ENCODE peak calls at places on chromosomes 11 and 22, in five cellular contexts. N is PC-3, V is cardiac fibroblast, Q is A549, S is brain microvascular endothelial cell. C is an unnamed sample.

GRCh38 chr11:126284829-126285228 is 1.9 kb downstream of the TIRAP start:
- DNase-seq in N (peak), V (peak), Q (peak), S (peak), C (peak)

GRCh38 chr11:1005913-1006312 is 30.6 kb downstream of the MUC6 start:
- DNase-seq in N (no peak), V (no peak), Q (no peak), S (no peak), C (peak)

GRCh38 chr11:117328414-117329010 is 858 bp downstream of the CEP164 start:
- DNase-seq in N (peak), V (peak), Q (no peak), S (peak), C (peak)

GRCh38 chr11:86671386-86672006 is 920 bp downstream of the ME3 start:
- DNase-seq in N (peak), V (peak), Q (peak), S (no peak), C (peak)

GRCh38 chr11:27456140-27456801 is 16.3 kb downstream of the LGR4 start:
- DNase-seq in N (peak), V (peak), Q (no peak), S (no peak), C (peak)

GRCh38 chr11:76152086-76152658 is 54.1 kb downstream of the WNT11 start:
- DNase-seq in N (peak), V (peak), Q (peak), S (peak), C (peak)

GRCh38 chr11:113034591-113034990 is 73.4 kb downstream of the NCAM1 start:
- DNase-seq in N (no peak), V (no peak), Q (no peak), S (no peak), C (no peak)

GRCh38 chr22:37442537-37442936 is 15.3 kb upstream of the ELFN2 start:
- DNase-seq in N (peak), V (peak), Q (no peak), S (peak), C (peak)

GRCh38 chr11:115220423-115220822 is 283.8 kb downstream of the CADM1 start:
- DNase-seq in N (no peak), V (no peak), Q (no peak), S (no peak), C (no peak)

GRCh38 chr11:28770806-28771205 is 662.6 kb downstream of the METTL15 start:
- DNase-seq in N (no peak), V (peak), Q (no peak), S (no peak), C (no peak)

GRCh38 chr11:122215244-122215992 is 99.4 kb upstream of the BLID start:
- DNase-seq in N (peak), V (peak), Q (peak), S (peak), C (peak)

GRCh38 chr22:48838846-48839730 is 988.6 kb downstream of the BRD1 start:
- DNase-seq in N (no peak), V (no peak), Q (no peak), S (no peak), C (no peak)

GRCh38 chr11:135033545-135033944 is 621.5 kb upstream of the B3GAT1 start:
- DNase-seq in N (no peak), V (no peak), Q (no peak), S (peak), C (no peak)

GRCh38 chr11:34214961-34215805 is 109.8 kb downstream of the NAT10 start:
- DNase-seq in N (peak), V (peak), Q (peak), S (peak), C (peak)

GRCh38 chr11:44145011-44145777 is 49.7 kb downstream of the EXT2 start:
- DNase-seq in N (peak), V (peak), Q (no peak), S (no peak), C (no peak)

GRCh38 chr11:100581318-100581717 is 105.8 kb upstream of the ARHGAP42 start:
- DNase-seq in N (peak), V (peak), Q (no peak), S (no peak), C (no peak)

GRCh38 chr22:46386312-46386711 is 50.8 kb downstream of the TRMU start:
- DNase-seq in N (no peak), V (no peak), Q (no peak), S (no peak), C (no peak)

DNA sequence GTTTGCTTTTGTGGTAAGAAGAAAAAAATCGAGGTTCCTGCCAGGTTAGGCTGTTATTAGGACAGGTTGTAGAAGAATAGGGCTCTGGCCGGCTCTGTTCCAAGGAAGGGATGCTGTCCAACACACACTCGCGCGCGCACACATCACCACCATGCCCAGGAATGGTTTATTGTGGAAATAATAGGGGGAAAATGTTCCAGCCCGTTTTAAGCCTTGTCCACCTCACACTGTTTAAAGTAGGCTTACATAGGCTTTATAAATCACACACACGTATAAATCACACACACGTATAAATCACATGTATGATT is 1.2 kb upstream of the ARHGAP20 start:
- DNase-seq in N (no peak), V (no peak), Q (no peak), S (no peak), C (no peak)
- H3K4me3 ChIP-seq in N (no peak), V (no peak), Q (no peak), S (no peak), C (peak)

GRCh38 chr11:7846003-7846402 is 49.3 kb upstream of the OR5P2 start:
- DNase-seq in N (peak), V (peak), Q (no peak), S (no peak), C (no peak)

GRCh38 chr11:7851391-7851790 is 54.6 kb upstream of the OR5P2 start:
- DNase-seq in N (peak), V (no peak), Q (no peak), S (no peak), C (no peak)
- TF ChIP-seq CTCF in N (peak), V (no peak), Q (no peak), S (no peak), C (no peak)

GRCh38 chr22:28931844-28932561 is 48.6 kb downstream of the ZNRF3 start:
- DNase-seq in N (no peak), V (no peak), Q (no peak), S (no peak), C (no peak)
- H3K4me3 ChIP-seq in N (no peak), V (no peak), Q (no peak), S (no peak), C (no peak)

GRCh38 chr11:90373971-90374370 is 151.1 kb upstream of the CHORDC1 start:
- DNase-seq in N (no peak), V (no peak), Q (no peak), S (no peak), C (no peak)
- TF ChIP-seq CTCF in N (peak), V (no peak), Q (no peak), S (no peak), C (no peak)

GRCh38 chr11:60950024-60950423 is 2.0 kb downstream of the SLC15A3 start:
- DNase-seq in N (no peak), V (no peak), Q (no peak), S (no peak), C (no peak)
- H3K4me3 ChIP-seq in N (no peak), V (no peak), Q (no peak), S (no peak), C (peak)

DNA sequence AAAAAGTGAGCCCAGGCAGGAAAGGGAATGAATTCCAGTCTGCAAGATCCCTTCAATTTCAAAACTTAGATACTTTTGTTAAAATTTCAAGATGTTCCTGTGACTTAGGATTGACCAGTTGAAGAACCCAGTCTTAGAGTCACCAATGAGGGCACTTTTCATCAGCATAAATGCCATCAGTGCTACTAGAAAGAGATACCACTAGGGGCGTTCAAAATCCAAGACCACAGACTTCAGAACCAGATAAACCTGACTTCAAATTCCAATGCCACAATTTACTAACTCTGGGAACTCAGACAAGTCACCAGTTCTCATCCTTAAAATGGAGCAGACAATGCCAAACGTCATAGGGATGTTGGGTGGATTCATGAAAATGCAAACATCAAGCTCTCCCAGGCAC is 523.2 kb downstream of the BUD13 start:
- DNase-seq in N (peak), V (no peak), Q (no peak), S (no peak), C (no peak)
- TF ChIP-seq CTCF in N (no peak), V (no peak), Q (no peak), S (no peak), C (no peak)

C was measured in fibroblast of the aortic adventitia.